ENCODE peak calls at places on chromosome 5, in five cellular contexts. Z is activated CD4-positive, alpha-beta T cell treated with anti-CD3 and anti-CD28 coated beads, Interleukin-2, amount 10 ng/mL, durations not matched to agents 7 days and 5 days; N is BE2C; Q is activated CD8-positive, alpha-beta memory T cell treated with anti-CD3 and anti-CD28 coated beads, Interleukin-2, amount 50 U/mL, for 48 hours; Y is HCEC 1CT. F is an unnamed sample.

GRCh38 chr5:179124853-179125788 is 64.9 kb downstream of the ZNF354C start:
- DNase-seq in Z (no peak), Q (no peak), N (no peak), Y (no peak), F (peak)

GRCh38 chr5:21152611-21153010 is 1164.6 kb upstream of the CDH18 start:
- DNase-seq in Z (no peak), Q (no peak), N (no peak), Y (peak), F (no peak)

GRCh38 chr5:17132444-17133083 is 84.9 kb upstream of the BASP1 start:
- DNase-seq in Z (no peak), N (no peak), Q (no peak), Y (peak), F (no peak)

GRCh38 chr5:84298628-84299027 is 86.1 kb downstream of the EDIL3 start:
- DNase-seq in Y (no peak), Z (no peak), N (no peak), Q (no peak), F (no peak)

GRCh38 chr5:194102-194501 is 2.8 kb downstream of the LRRC14B start:
- DNase-seq in N (no peak), Z (no peak), Y (no peak), Q (no peak), F (peak)

GRCh38 chr5:60492958-60493357 is 207.0 kb downstream of the DEPDC1B start:
- DNase-seq in N (no peak), Z (no peak), Q (no peak), Y (peak), F (no peak)

GRCh38 chr5:96344678-96345612 is 88.1 kb downstream of the PCSK1 start:
- DNase-seq in Z (peak), Q (no peak), N (peak), Y (peak), F (no peak)

GRCh38 chr5:172678902-172679301 is 37.8 kb downstream of the NEURL1B start:
- DNase-seq in Z (no peak), N (peak), Y (no peak), Q (no peak), F (peak)

GRCh38 chr5:96113170-96113939 is 151.7 kb upstream of the ELL2 start:
- DNase-seq in Q (no peak), Z (no peak), Y (peak), N (no peak), F (no peak)